ENCODE peak calls at places on chromosomes 7 and 10, in six cellular contexts. Z is left colon, M is islet precursor cell, K is T-helper 17 cell, R is AML-193, T is NCI-H1105 treated with DMSO at 0.1 percent for 48 hours. Y is an unnamed sample.

GRCh38 chr10:99784025-99784730 is 1.7 kb downstream of the ABCC2 start:
- DNase-seq in Z (no peak), R (no peak), M (no peak), T (no peak), K (no peak), Y (no peak)

GRCh38 chr7:87312215-87312865 is 33.1 kb upstream of the CROT start:
- DNase-seq in M (peak; percentile 71), K (peak; percentile 42), R (peak; percentile 63), Z (no peak), T (peak; percentile 54), Y (peak; percentile 11)

GRCh38 chr10:126463306-126463705 is 75.0 kb upstream of the ADAM12 start:
- DNase-seq in K (no peak), Z (no peak), M (no peak), T (no peak), R (no peak), Y (no peak)

GRCh38 chr10:33279276-33279675 is 55.2 kb downstream of the NRP1 start:
- DNase-seq in M (no peak), T (no peak), R (no peak), Z (no peak), K (no peak), Y (no peak)

GRCh38 chr7:128242661-128243060 is 1.6 kb downstream of the LEP start:
- DNase-seq in T (no peak), M (no peak), K (no peak), Z (no peak), R (no peak), Y (no peak)

GRCh38 chr10:26697163-26697921 is at the start of gene PDSS1:
- DNase-seq in Z (peak; percentile 87), K (peak; percentile 43), M (peak; percentile 85), R (peak; percentile 53), T (peak; percentile 21), Y (peak; percentile 93)

GRCh38 chr7:602341-603141 is 82.9 kb upstream of the PDGFA start:
- DNase-seq in T (no peak), Z (no peak), M (no peak), K (peak; percentile 18), R (no peak), Y (no peak)

GRCh38 chr7:16504019-16504418 is 22.6 kb upstream of the LRRC72 start:
- DNase-seq in K (no peak), R (no peak), M (peak; percentile 67), Z (no peak), T (no peak), Y (no peak)

GRCh38 chr10:23065549-23065948 is 29.8 kb upstream of the MSRB2 start:
- DNase-seq in K (no peak), Z (peak; percentile 83), M (no peak), T (no peak), R (no peak), Y (no peak)